ENCODE peak calls at places on chromosomes 13 and 19, in eight cellular contexts. R is lung, Z is body of pancreas, C is IMR-90, I is AG04450, T is dorsolateral prefrontal cortex, Y is heart right ventricle, K is left ventricle myocardium inferior. H is an unnamed sample.
A peak's percentile ranks its signal among the peaks of the same experiment; 100 is the strongest.

GRCh38 chr19:44800461-44800860 is 8.4 kb upstream of the BCAM start:
- DNase-seq in R (peak; percentile 88), Z (peak; percentile 85), C (peak; percentile 61), I (peak; percentile 33), T (peak; percentile 75), Y (peak; percentile 90), K (peak; percentile 83), H (no peak)

GRCh38 chr19:4831351-4832340 is at the start of gene TICAM1:
- DNase-seq in R (peak; percentile 70), Z (peak; percentile 81), C (peak; percentile 65), I (no peak), T (peak; percentile 74), Y (peak; percentile 82), K (peak; percentile 83), H (peak; percentile 10)

GRCh38 chr13:29936051-29936813 is 85.8 kb upstream of the UBL3 start:
- DNase-seq in R (no peak), Z (peak; percentile 35), C (no peak), I (no peak), T (no peak), Y (no peak), K (no peak), H (no peak)

GRCh38 chr13:24076124-24076523 is 84.4 kb upstream of the SPATA13 start:
- DNase-seq in R (no peak), Z (peak; percentile 81), C (no peak), I (no peak), T (no peak), Y (no peak), K (no peak), H (no peak)

GRCh38 chr13:105410602-105411001 is 1124.9 kb downstream of the EFNB2 start:
- DNase-seq in R (peak; percentile 39), Z (peak; percentile 62), C (peak; percentile 12), I (no peak), T (peak; percentile 60), Y (peak; percentile 62), K (peak; percentile 47), H (peak; percentile 4)

GRCh38 chr13:99044764-99045163 is 66.9 kb upstream of the DOCK9 start:
- DNase-seq in R (no peak), Z (no peak), C (no peak), I (no peak), T (no peak), Y (no peak), K (no peak), H (no peak)

GRCh38 chr19:46471778-46472543 is 598 bp upstream of the PNMA8A start:
- DNase-seq in R (no peak), Z (no peak), C (no peak), I (no peak), T (peak; percentile 17), Y (no peak), K (no peak), H (no peak)

GRCh38 chr19:2780284-2780683 is 2.8 kb downstream of the SGTA start:
- DNase-seq in R (no peak), Z (no peak), C (no peak), I (no peak), T (no peak), Y (no peak), K (no peak), H (no peak)

GRCh38 chr19:43575955-43576451 is 402 bp downstream of the PINLYP start:
- DNase-seq in R (no peak), Z (no peak), C (no peak), I (no peak), T (no peak), Y (no peak), K (no peak), H (no peak)

DNA sequence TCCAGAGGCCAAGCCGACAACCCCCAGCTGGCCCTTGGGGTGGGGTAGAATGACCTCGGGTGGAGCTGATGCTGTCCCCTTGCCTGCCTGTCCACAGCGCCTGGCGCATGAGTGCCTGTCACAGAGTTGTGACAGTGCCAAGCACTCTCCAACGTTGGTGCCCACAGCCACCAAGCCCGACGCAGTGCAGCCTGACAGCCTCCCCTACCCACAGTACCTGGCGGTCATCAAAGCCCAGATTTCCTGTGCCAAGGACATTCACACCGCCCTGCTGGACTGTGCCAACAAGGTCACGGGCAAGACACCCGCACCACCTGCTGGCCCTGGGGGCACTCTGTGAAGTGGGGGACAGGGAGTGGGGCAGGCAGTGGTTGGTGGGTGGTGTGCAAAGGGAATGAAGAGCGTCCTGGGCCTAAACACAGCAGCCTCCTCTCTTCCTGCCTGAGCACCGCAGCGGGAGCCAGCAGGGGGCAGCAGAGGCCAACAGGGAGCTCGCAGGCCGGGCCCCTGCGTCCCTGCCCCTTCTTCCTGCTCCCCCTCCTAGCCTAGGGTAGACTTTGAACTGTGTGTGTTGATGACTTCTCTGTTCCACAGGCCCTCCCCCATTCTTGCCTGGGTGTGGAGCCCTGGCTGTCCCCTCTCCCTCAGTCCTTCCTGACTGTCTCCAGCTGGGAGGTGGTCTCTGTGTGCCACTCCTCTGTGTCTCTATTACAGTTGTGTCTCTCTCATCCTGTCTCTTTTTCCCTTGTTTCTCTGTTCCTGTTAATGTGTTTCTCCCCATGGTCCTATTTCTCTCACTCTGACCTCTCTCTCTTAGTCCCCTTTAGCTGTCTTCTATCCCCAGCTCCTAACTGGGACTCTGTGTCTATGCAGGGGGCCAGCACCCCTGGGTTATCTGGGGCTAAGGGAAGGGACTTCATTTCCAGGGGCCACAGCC is 6.5 kb downstream of the MED29 start:
- DNase-seq in R (peak; percentile 90), Z (peak; percentile 92), C (peak; percentile 76), I (no peak), T (peak; percentile 87), Y (peak; percentile 93), K (peak; percentile 91), H (peak; percentile 34)
- H3K27ac ChIP-seq in R (peak overlapping the region; percentile 97), Z (peak overlapping the region; percentile 75), C (peak overlapping the region; percentile 79), I (peak overlapping the region; percentile 57), T (peak overlapping the region; percentile 76), Y (peak overlapping the region; percentile 67), K (peak overlapping the region; percentile 88), H (peak overlapping the region; percentile 79)

GRCh38 chr19:41699968-41700323 is 8.5 kb upstream of the CEACAM5 start:
- DNase-seq in R (no peak), Z (no peak), C (no peak), I (no peak), T (no peak), Y (no peak), K (no peak), H (no peak)
- H3K27ac ChIP-seq in R (no peak overlapping the region), Z (peak overlapping the region; percentile 85), C (no peak overlapping the region), I (no peak overlapping the region), T (no peak overlapping the region), Y (no peak overlapping the region), K (no peak overlapping the region), H (no peak overlapping the region)

DNA sequence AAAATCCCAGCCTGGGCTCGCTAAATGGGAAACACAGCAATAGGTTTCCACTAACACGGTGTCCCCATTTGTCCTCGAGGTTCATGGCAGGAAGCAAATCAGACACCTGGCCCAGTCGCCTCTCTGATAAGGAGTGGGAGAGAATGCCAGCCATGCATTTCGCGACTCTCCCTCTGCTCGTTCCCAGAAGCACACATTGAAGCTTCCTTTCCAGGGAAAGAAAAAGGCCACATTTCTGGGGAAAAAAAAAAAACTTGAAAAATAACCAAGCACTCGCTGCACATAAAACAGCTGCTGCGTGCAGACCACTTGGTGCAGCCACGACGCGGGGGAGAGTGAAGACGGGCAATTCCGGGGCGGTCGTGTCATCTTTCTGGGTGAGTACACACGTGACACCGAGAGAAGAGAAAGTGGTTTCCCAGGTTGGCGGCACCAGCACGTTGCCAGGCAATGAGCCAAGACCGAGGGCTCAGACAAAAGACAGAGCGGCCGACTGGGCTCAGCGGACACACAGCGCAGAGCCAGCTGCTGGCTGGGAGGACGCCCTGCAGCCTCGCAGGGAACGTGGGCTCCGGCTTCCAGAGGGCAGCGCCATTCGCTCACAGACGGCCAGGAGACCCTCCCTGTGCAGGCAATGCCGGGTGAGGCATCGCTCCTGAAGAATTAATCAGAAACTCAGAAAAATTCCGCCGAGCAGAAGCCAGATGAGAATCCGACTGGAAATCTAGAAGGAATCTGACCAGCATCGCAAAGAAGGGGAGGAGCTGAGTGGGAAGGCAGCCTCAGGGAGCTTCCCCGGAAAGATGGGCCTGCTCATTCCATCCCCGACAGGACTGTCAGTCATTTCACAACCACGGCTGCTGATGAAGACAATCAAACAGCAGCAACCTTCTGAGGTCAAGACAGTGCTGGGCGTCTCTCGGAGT is 83.2 kb upstream of the IRS2 start:
- DNase-seq in R (peak; percentile 66), Z (peak; percentile 91), C (peak; percentile 44), I (peak; percentile 20), T (peak; percentile 72), Y (peak; percentile 81), K (peak; percentile 81), H (peak; percentile 24)
- H3K27ac ChIP-seq in R (peak overlapping the region; percentile 44), Z (peak overlapping the region; percentile 80), C (no peak overlapping the region), I (no peak overlapping the region), T (peak overlapping the region; percentile 46), Y (peak overlapping the region; percentile 54), K (peak overlapping the region; percentile 83), H (no peak overlapping the region)

DNA sequence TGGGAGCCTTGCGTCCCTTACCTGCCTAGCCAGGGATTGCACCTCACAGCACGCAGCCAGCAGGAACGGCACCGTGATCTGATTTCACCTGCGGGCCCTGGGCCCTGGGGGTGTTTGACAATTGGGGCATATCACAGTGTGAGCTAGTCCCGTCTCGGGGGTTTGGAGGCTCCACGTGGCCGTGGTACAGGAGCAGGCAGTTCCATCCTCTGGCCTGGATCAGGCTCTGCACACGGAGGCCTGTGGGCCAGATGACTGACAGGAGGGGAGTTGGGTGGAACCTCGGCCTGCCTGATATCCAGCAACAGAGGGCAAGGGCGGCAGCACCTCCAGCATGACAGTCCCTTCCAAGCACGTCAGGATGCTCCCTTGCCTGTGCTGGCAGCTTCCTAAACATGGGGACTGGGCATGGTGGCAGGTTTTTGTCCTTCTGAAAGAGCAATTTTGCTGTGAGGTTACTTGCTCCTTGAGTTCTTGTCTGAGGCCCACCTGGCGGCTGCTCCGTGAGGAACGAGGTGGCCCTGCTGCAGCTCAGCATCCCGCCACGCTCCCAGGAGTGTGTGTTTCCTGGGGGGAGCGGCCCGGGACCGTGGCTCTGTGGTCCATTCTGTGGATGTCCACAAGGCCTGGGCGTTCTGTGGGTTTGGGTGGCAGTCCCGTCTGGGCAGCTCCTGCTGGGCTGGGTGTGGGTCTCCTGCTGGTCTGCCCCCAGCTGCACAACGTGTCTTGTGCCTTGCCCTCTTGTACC is 6.3 kb upstream of the RPS15 start:
- DNase-seq in R (no peak), Z (no peak), C (no peak), I (no peak), T (no peak), Y (no peak), K (no peak), H (no peak)
- H3K27ac ChIP-seq in R (no peak overlapping the region), Z (no peak overlapping the region), C (no peak overlapping the region), I (no peak overlapping the region), T (no peak overlapping the region), Y (no peak overlapping the region), K (no peak overlapping the region), H (no peak overlapping the region)

GRCh38 chr19:11766597-11767591 is at the start of gene ZNF441:
- DNase-seq in R (peak; percentile 99), Z (peak; percentile 96), C (peak; percentile 89), I (peak; percentile 72), T (peak; percentile 98), Y (peak; percentile 98), K (peak; percentile 99), H (peak; percentile 97)
- H3K27ac ChIP-seq in R (peak within 1 kb of the TSS; percentile 95), Z (peak within 1 kb of the TSS; percentile 97), C (peak within 1 kb of the TSS; percentile 85), I (peak within 1 kb of the TSS; percentile 68), T (peak within 1 kb of the TSS; percentile 75), Y (peak within 1 kb of the TSS; percentile 92), K (peak within 1 kb of the TSS; percentile 92), H (peak within 1 kb of the TSS; percentile 85)

GRCh38 chr19:30263719-30264440 is 108.3 kb upstream of the ZNF536 start:
- DNase-seq in R (no peak), Z (no peak), C (no peak), I (no peak), T (no peak), Y (no peak), K (no peak), H (no peak)
- H3K27ac ChIP-seq in R (no peak overlapping the region), Z (no peak overlapping the region), C (no peak overlapping the region), I (no peak overlapping the region), T (peak overlapping the region; percentile 57), Y (no peak overlapping the region), K (no peak overlapping the region), H (no peak overlapping the region)

GRCh38 chr13:42747399-42747873 is 33.9 kb upstream of the FAM216B start:
- DNase-seq in R (no peak), Z (no peak), C (peak; percentile 99), I (peak; percentile 94), T (no peak), Y (no peak), K (no peak), H (no peak)
- H3K27ac ChIP-seq in R (no peak overlapping the region), Z (no peak overlapping the region), C (peak overlapping the region; percentile 20), I (peak overlapping the region; percentile 71), T (no peak overlapping the region), Y (peak overlapping the region; percentile 37), K (peak overlapping the region; percentile 75), H (no peak overlapping the region)

H was measured in caudate nucleus.